ENCODE peak calls at places on chromosomes 1 and 21, in five cellular contexts. H, K, L, M and A are unnamed samples.

GRCh38 chr1:205122489-205122882 is 708 bp upstream of the RBBP5 start:
- ATAC-seq in H (peak; percentile 12), K (peak; percentile 9), L (peak; percentile 6), M (no peak), A (no peak)

GRCh38 chr1:207103892-207104373 is at the start of gene C4BPA:
- ATAC-seq in H (no peak), K (peak; percentile 87), L (no peak), M (no peak), A (peak; percentile 68)

GRCh38 chr1:193346085-193346484 is 159.7 kb upstream of the B3GALT2 start:
- ATAC-seq in H (no peak), K (no peak), L (no peak), M (no peak), A (no peak)

GRCh38 chr1:110508038-110508437 is 10.9 kb downstream of the KCNA10 start:
- ATAC-seq in H (peak; percentile 93), K (peak; percentile 95), L (peak; percentile 77), M (peak; percentile 80), A (peak; percentile 78)

GRCh38 chr21:37000381-37000780 is 6.1 kb upstream of the RIPPLY3 start:
- ATAC-seq in H (no peak), K (no peak), L (no peak), M (no peak), A (no peak)

GRCh38 chr1:183089025-183089639 is 65.9 kb downstream of the LAMC1 start:
- ATAC-seq in H (no peak), K (peak; percentile 54), L (no peak), M (no peak), A (no peak)

GRCh38 chr21:29175408-29176147 is 45.1 kb downstream of the MAP3K7CL start:
- ATAC-seq in H (no peak), K (peak; percentile 38), L (peak; percentile 52), M (peak; percentile 47), A (no peak)

GRCh38 chr1:29321176-29321575 is 84.9 kb downstream of the PTPRU start:
- ATAC-seq in H (no peak), K (no peak), L (no peak), M (no peak), A (no peak)

GRCh38 chr1:108182854-108183253 is 17.3 kb downstream of the SLC25A24 start:
- ATAC-seq in H (no peak), K (no peak), L (no peak), M (no peak), A (no peak)

GRCh38 chr1:116680752-116681151 is 13.2 kb upstream of the IGSF3 start:
- ATAC-seq in H (no peak), K (no peak), L (no peak), M (no peak), A (no peak)

GRCh38 chr1:174248041-174248440 is 88.7 kb downstream of the RABGAP1L start:
- ATAC-seq in H (no peak), K (no peak), L (no peak), M (no peak), A (no peak)

GRCh38 chr1:184160942-184161698 is 109.6 kb downstream of the TSEN15 start:
- ATAC-seq in H (no peak), K (peak; percentile 53), L (no peak), M (peak; percentile 48), A (peak; percentile 79)

GRCh38 chr1:207007352-207008033 is 25.1 kb downstream of the C1orf116 start:
- ATAC-seq in H (no peak), K (peak; percentile 28), L (no peak), M (no peak), A (peak; percentile 41)

GRCh38 chr1:66931548-66932124 is 6.8 kb downstream of the MIER1 start:
- ATAC-seq in H (no peak), K (no peak), L (no peak), M (no peak), A (no peak)

GRCh38 chr1:179709841-179710329 is 33.2 kb upstream of the FAM163A start:
- ATAC-seq in H (no peak), K (peak; percentile 64), L (peak; percentile 94), M (peak; percentile 97), A (peak; percentile 60)

GRCh38 chr1:47919113-47919833 is 77.9 kb downstream of the TRABD2B start:
- ATAC-seq in H (no peak), K (peak; percentile 52), L (no peak), M (no peak), A (no peak)